ENCODE peak calls at places on chromosome 17, in nine cellular contexts. D is psoas muscle, A is kidney epithelial cell, M is mucosa of descending colon, E is OCI-LY7, W is heart left ventricle, P is dorsolateral prefrontal cortex, C is ascending aorta, B is fibroblast of the aortic adventitia. S is an unnamed sample.
A peak's percentile ranks its signal among the peaks of the same experiment; 100 is the strongest.

GRCh38 chr17:50837980-50838954 is 2.9 kb downstream of the WFIKKN2 start:
- DNase-seq in E (no peak), P (peak; percentile 68), B (no peak), A (no peak), D (no peak), C (no peak), W (no peak), M (no peak), S (no peak)

GRCh38 chr17:15479697-15480096 is 12.3 kb upstream of the CDRT4 start:
- DNase-seq in D (no peak), M (no peak), E (no peak), B (peak; percentile 62), A (no peak), W (no peak), P (no peak), C (no peak), S (no peak)

GRCh38 chr17:7972131-7972785 is 30.2 kb upstream of the GUCY2D start:
- DNase-seq in B (peak; percentile 23), E (peak; percentile 12), C (no peak), D (peak; percentile 64), W (no peak), A (no peak), M (no peak), P (no peak), S (no peak)

GRCh38 chr17:83152745-83153611 is 73.6 kb downstream of the METRNL start:
- DNase-seq in D (peak; percentile 83), A (no peak), C (no peak), B (no peak), P (peak; percentile 30), M (peak; percentile 45), W (peak; percentile 58), E (no peak), S (no peak)

GRCh38 chr17:50953831-50954601 is 87.9 kb upstream of the TOB1 start:
- DNase-seq in M (peak; percentile 61), P (no peak), W (peak; percentile 63), B (peak; percentile 51), A (no peak), E (no peak), D (peak; percentile 84), C (no peak), S (no peak)

GRCh38 chr17:67392111-67392510 is 15.0 kb downstream of the PITPNC1 start:
- DNase-seq in C (no peak), B (no peak), W (no peak), A (no peak), E (no peak), M (no peak), D (no peak), P (no peak), S (no peak)

GRCh38 chr17:30093463-30094147 is 23.0 kb upstream of the NSRP1 start:
- DNase-seq in M (peak; percentile 67), A (no peak), E (peak; percentile 63), D (peak; percentile 14), B (peak; percentile 76), P (peak; percentile 50), C (no peak), W (no peak), S (no peak)

GRCh38 chr17:76239538-76240274 is 587 bp downstream of the RNF157 start:
- DNase-seq in C (no peak), A (no peak), P (no peak), B (no peak), E (no peak), D (no peak), M (no peak), W (no peak), S (no peak)

GRCh38 chr17:53627511-53627910 is 195.2 kb upstream of the KIF2B start:
- DNase-seq in C (no peak), P (no peak), W (no peak), E (no peak), D (no peak), B (peak; percentile 59), A (peak; percentile 44), M (no peak), S (peak; percentile 31)

GRCh38 chr17:51166198-51166986 is at the start of gene NME2:
- DNase-seq in D (peak; percentile 96), W (peak; percentile 95), E (peak; percentile 86), P (peak; percentile 75), M (peak; percentile 96), C (peak; percentile 66), A (peak; percentile 39), B (peak; percentile 74), S (no peak)

GRCh38 chr17:28228109-28228840 is 90.7 kb upstream of the TMEM97 start:
- DNase-seq in E (no peak), M (no peak), A (no peak), W (no peak), P (no peak), C (no peak), D (no peak), B (no peak), S (no peak)
- TF ChIP-seq CTCF in E (no peak), M (no peak), A (peak; percentile 36), W (no peak), P (no peak), C (no peak), D (no peak), B (peak; percentile 32), S (no peak)

GRCh38 chr17:77456271-77456950 is 315.6 kb downstream of the SEC14L1 start:
- DNase-seq in W (no peak), M (no peak), A (no peak), E (peak; percentile 54), D (no peak), C (no peak), P (no peak), B (no peak), S (no peak)
- H3K4me3 ChIP-seq in W (peak overlapping the region; percentile 75), M (no peak overlapping the region), A (no peak overlapping the region), E (peak overlapping the region; percentile 76), D (no peak overlapping the region), C (no peak overlapping the region), P (no peak overlapping the region), B (no peak overlapping the region), S (no peak overlapping the region)

GRCh38 chr17:38605852-38606645 is at the start of gene SRCIN1:
- DNase-seq in B (no peak), M (peak; percentile 82), A (no peak), P (peak; percentile 77), E (peak; percentile 72), D (peak; percentile 75), W (peak; percentile 44), C (no peak), S (no peak)
- TF ChIP-seq CTCF in B (peak; percentile 53), M (peak; percentile 97), A (peak; percentile 67), P (peak; percentile 85), E (peak; percentile 99), D (peak; percentile 58), W (peak; percentile 71), C (peak; percentile 67), S (peak; percentile 63)

GRCh38 chr17:41466988-41467387 is at the start of gene KRT32:
- DNase-seq in M (no peak), C (no peak), W (no peak), P (no peak), E (no peak), D (no peak), B (no peak), A (no peak), S (no peak)
- H3K4me3 ChIP-seq in M (no peak within 1 kb of the TSS), C (no peak within 1 kb of the TSS), W (no peak within 1 kb of the TSS), P (no peak within 1 kb of the TSS), E (no peak within 1 kb of the TSS), D (no peak within 1 kb of the TSS), B (no peak within 1 kb of the TSS), A (no peak within 1 kb of the TSS), S (no peak within 1 kb of the TSS)

GRCh38 chr17:79609175-79609589 is 1.7 kb downstream of the RBFOX3 start:
- DNase-seq in E (no peak), M (no peak), D (no peak), W (no peak), B (no peak), A (no peak), C (no peak), P (no peak), S (no peak)

GRCh38 chr17:79609616-79610150 is 1.2 kb downstream of the RBFOX3 start:
- DNase-seq in M (no peak), W (no peak), A (no peak), E (no peak), D (no peak), C (no peak), B (no peak), P (no peak), S (no peak)

GRCh38 chr17:79606487-79606886 is 4.4 kb downstream of the RBFOX3 start:
- DNase-seq in W (no peak), B (no peak), P (no peak), C (no peak), A (no peak), M (no peak), E (no peak), D (no peak), S (no peak)

GRCh38 chr17:79608729-79609039 is 2.2 kb downstream of the RBFOX3 start:
- DNase-seq in E (no peak), M (no peak), C (no peak), A (no peak), B (no peak), W (no peak), D (no peak), P (no peak), S (no peak)

DNA sequence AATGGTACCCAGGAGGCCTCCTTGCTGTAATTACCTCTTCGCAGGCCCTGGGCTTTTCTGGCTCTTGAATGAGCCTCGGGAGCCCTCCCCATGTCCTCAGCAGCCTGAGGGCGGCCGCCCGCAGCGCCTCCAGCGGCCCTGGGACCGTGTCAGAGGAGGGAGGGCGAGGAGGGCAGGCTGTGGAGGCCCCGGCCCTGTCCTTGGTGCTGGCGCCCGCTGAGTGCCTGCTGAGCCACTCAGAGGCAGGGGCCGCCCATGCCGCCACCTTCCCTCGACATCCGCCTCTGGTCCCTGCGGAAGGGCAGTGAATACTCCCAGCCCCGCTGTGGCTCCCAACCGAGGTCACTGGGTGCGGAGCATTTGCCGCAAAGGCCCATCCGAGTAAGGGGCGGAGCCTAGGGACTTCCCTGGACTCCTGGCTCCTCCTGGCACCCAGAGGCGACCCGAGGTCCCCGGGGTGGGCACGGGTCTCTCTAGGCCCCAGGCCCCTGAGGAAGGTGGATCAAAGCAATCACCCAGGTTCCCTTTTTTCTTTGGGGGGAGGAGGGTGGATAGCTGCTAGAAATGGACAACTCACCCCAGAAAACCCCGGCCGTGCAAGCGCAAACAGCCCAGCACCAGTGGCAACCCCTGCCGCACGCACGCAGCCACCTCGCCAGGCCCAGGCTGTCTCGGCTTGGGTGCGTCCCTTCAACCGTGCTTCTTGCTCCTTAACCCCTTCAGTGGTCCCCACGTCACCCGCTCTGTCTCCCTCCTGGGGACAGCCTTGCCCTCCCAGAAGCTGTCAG is 2.7 kb downstream of the RBFOX3 start:
- DNase-seq in P (no peak), A (no peak), M (no peak), D (no peak), W (peak; percentile 45), B (no peak), E (no peak), C (no peak), S (no peak)
- TF ChIP-seq CTCF in P (no peak), A (peak; percentile 41), M (no peak), D (no peak), W (no peak), B (no peak), E (no peak), C (no peak), S (peak; percentile 16)

DNA sequence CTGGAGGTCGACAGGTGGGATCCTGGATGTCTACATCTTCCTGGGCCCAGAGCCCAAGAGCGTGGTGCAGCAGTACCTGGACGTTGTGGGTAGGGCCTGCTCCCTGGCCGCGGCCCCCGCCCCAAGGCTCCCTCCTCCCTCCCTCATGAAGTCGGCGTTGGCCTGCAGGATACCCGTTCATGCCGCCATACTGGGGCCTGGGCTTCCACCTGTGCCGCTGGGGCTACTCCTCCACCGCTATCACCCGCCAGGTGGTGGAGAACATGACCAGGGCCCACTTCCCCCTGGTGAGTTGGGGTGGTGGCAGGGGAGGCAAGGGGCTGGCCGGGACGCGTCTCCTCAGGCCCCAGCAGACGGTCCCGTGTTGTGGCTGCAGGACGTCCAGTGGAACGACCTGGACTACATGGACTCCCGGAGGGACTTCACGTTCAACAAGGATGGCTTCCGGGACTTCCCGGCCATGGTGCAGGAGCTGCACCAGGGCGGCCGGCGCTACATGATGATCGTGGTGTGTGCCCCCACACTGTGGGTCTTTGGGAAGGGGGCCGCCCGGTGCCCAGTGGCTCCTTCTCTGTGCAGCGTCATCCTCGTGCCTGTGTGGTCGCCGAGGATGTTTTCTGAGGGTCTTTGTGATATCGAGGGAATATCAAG is 7.1 kb downstream of the GAA start:
- DNase-seq in A (no peak), B (no peak), E (no peak), P (no peak), W (no peak), C (no peak), M (no peak), D (peak; percentile 41), S (no peak)
- H3K4me3 ChIP-seq in A (no peak overlapping the region), B (no peak overlapping the region), E (no peak overlapping the region), P (no peak overlapping the region), W (no peak overlapping the region), C (no peak overlapping the region), M (no peak overlapping the region), D (no peak overlapping the region), S (no peak overlapping the region)

S was measured in AG04449.